ENCODE peak calls at places on chromosome 1, in six cellular contexts. V, S, L, G, N and J are unnamed samples.
A peak's percentile ranks its signal among the peaks of the same experiment; 100 is the strongest.

GRCh38 chr1:93471911-93472310 is 24.0 kb downstream of the FNBP1L start:
- DNase-seq in S (no peak), G (peak; percentile 58), V (peak; percentile 15), L (no peak), N (no peak), J (no peak)

GRCh38 chr1:1318131-1318652 is 6.3 kb downstream of the INTS11 start:
- DNase-seq in L (no peak), G (peak; percentile 88), N (peak; percentile 91), V (peak; percentile 83), S (peak; percentile 88), J (peak; percentile 73)

GRCh38 chr1:32606565-32606964 is 43.8 kb downstream of the ZBTB8OS start:
- DNase-seq in V (no peak), L (no peak), G (no peak), N (no peak), S (no peak), J (no peak)

GRCh38 chr1:213564215-213564659 is 423.5 kb upstream of the PROX1 start:
- DNase-seq in V (no peak), S (no peak), G (peak; percentile 34), L (no peak), N (no peak), J (peak; percentile 24)

GRCh38 chr1:230427981-230428380 is 1.8 kb upstream of the PGBD5 start:
- DNase-seq in G (no peak), S (no peak), L (peak; percentile 22), N (no peak), V (no peak), J (no peak)

GRCh38 chr1:78755986-78756385 is 106.4 kb downstream of the IFI44 start:
- DNase-seq in N (no peak), S (no peak), V (no peak), L (no peak), G (peak; percentile 69), J (no peak)

GRCh38 chr1:57832616-57833015 is 408.8 kb upstream of the DAB1 start:
- DNase-seq in N (no peak), V (no peak), S (no peak), L (no peak), G (no peak), J (no peak)

GRCh38 chr1:176529395-176529794 is 66.4 kb downstream of the PAPPA2 start:
- DNase-seq in L (no peak), S (no peak), G (no peak), N (no peak), V (no peak), J (no peak)

GRCh38 chr1:233294991-233295774 is at the start of gene PCNX2:
- DNase-seq in N (no peak), S (no peak), V (no peak), L (peak; percentile 74), G (peak; percentile 68), J (peak; percentile 82)

GRCh38 chr1:216742625-216743024 is 19.4 kb upstream of the ESRRG start:
- DNase-seq in L (no peak), N (no peak), S (no peak), G (no peak), V (no peak), J (peak; percentile 13)

GRCh38 chr1:33096358-33097005 is 15.5 kb downstream of the AZIN2 start:
- DNase-seq in V (peak; percentile 39), G (no peak), N (no peak), S (no peak), L (no peak), J (no peak)

GRCh38 chr1:100530901-100531487 is 6.9 kb upstream of the GPR88 start:
- DNase-seq in N (no peak), G (peak; percentile 23), L (no peak), V (peak; percentile 37), S (no peak), J (no peak)

GRCh38 chr1:9890224-9890731 is 19.8 kb downstream of the CTNNBIP1 start:
- DNase-seq in S (peak; percentile 62), L (no peak), G (peak; percentile 96), V (peak; percentile 90), N (peak; percentile 74), J (no peak)

GRCh38 chr1:17744666-17745563 is 10.2 kb upstream of the ACTL8 start:
- DNase-seq in G (no peak), L (no peak), V (no peak), N (no peak), S (no peak), J (peak; percentile 18)

GRCh38 chr1:228136908-228137307 is 3.2 kb upstream of the GUK1 start:
- DNase-seq in N (no peak), V (no peak), L (no peak), G (no peak), S (no peak), J (no peak)

GRCh38 chr1:63316540-63316939 is 5.8 kb upstream of the FOXD3 start:
- DNase-seq in S (no peak), G (no peak), L (no peak), V (no peak), N (no peak), J (no peak)

GRCh38 chr1:63317814-63318156 is 4.6 kb upstream of the FOXD3 start:
- DNase-seq in N (no peak), G (no peak), V (no peak), L (no peak), S (no peak), J (no peak)

GRCh38 chr1:63318255-63319068 is 3.9 kb upstream of the FOXD3 start:
- DNase-seq in S (no peak), G (no peak), N (no peak), V (no peak), L (no peak), J (no peak)

GRCh38 chr1:63319069-63320023 is 3.0 kb upstream of the FOXD3 start:
- DNase-seq in L (peak; percentile 51), G (no peak), N (no peak), V (no peak), S (no peak), J (no peak)

DNA sequence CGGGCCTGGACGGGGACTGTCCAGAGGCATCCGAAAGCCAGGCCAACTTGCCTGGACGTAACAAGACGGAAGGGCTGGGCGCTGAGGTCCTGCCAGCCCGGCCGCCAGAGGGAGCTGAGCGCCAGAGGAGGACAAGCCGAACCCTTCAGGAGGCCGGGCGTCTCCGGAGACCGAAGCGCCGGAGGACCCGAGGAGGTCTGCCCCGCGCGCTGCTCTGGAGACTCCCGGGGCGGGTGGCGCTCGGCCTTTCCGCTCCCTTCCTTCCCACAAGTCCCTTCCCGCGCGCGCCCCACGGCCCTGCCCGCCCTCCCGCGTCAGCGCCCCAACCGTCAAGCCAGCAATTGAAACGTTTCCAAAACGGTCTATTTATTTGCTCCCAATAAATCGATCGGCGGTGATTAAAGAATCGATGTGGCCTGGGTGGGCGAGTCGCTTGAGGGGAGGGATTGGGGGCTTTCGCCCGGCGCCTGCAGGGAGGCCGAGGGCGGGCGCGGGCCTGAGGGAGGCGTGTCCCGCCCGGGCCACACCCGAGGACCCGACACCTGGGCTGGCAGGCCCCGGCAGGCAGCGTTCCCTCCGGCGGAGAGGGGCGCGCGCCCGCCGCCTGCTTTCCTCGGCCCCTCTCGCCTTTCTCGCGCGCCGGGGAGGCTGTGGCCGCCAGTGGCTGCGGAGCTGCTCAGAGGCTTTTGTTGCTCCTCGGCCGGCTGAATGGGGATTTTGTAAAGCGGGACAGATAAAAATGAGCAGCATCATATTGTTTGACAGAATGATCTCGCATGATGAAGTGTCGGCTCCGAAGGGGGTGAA is 5.2 kb upstream of the FOXD3 start:
- DNase-seq in G (peak; percentile 68), L (peak; percentile 96), V (no peak), N (peak; percentile 83), S (no peak), J (peak; percentile 95)
- TF ChIP-seq CTCF in G (peak; percentile 84), L (peak; percentile 56), V (peak; percentile 51), N (peak; percentile 72), S (peak; percentile 53), J (peak; percentile 77)

GRCh38 chr1:112674986-112675727 is 698 bp downstream of the MOV10 start:
- DNase-seq in L (peak; percentile 69), N (peak; percentile 74), G (peak; percentile 17), V (no peak), S (no peak), J (peak; percentile 54)
- TF ChIP-seq CTCF in L (no peak), N (peak; percentile 18), G (no peak), V (peak; percentile 5), S (peak; percentile 54), J (no peak)

DNA sequence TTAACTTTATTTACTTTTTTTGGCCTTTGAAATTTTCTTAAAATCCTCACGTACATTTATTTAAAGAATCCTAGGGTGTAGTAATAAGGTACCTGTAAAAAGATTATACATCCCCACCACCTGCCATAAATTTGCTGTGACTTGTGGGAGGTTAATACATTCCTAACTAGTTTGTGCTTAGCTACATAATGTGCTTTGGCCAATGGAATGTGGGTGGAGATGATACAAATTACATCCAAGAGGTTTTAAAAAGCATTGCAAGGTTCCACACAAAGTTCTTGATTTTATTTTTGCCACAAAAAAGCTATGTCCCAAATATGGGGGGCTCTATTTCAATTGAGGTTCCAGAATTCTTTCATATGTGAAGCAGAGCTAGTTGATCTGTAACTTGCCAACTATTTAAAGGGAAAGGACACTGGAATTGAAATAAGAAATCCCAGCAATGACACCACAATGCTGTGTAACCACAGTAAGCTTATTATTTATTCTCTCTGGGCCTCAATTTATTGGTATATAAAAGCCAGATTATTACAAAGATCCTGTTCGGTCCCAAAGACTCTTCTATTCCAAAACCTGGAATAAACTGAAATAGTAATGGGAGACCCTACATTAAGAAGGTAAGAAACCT is 15.7 kb downstream of the ASPM start:
- DNase-seq in V (no peak), S (no peak), N (no peak), L (no peak), G (peak; percentile 24), J (no peak)
- TF ChIP-seq CTCF in V (peak; percentile 14), S (no peak), N (no peak), L (no peak), G (no peak), J (no peak)

GRCh38 chr1:64470670-64471217 is 815 bp downstream of the CACHD1 start:
- DNase-seq in V (no peak), N (peak; percentile 64), G (peak; percentile 32), S (no peak), L (peak; percentile 42), J (peak; percentile 38)

GRCh38 chr1:64471218-64471719 is 1.3 kb downstream of the CACHD1 start:
- DNase-seq in V (no peak), N (peak; percentile 71), G (peak; percentile 33), L (peak; percentile 59), S (no peak), J (peak; percentile 27)

GRCh38 chr1:64469121-64469520 is 808 bp upstream of the CACHD1 start:
- DNase-seq in G (peak; percentile 8), S (no peak), L (peak; percentile 25), V (no peak), N (no peak), J (no peak)

GRCh38 chr1:64469614-64469976 is 334 bp upstream of the CACHD1 start:
- DNase-seq in V (no peak), G (peak; percentile 28), N (no peak), S (no peak), L (no peak), J (no peak)

GRCh38 chr1:64469977-64470669 is at the start of gene CACHD1:
- DNase-seq in G (peak; percentile 80), V (peak; percentile 33), N (peak; percentile 88), L (peak; percentile 83), S (peak; percentile 86), J (peak; percentile 77)
- TF ChIP-seq CTCF in G (peak; percentile 49), V (peak; percentile 41), N (peak; percentile 48), L (no peak), S (peak; percentile 76), J (no peak)